ENCODE peak calls at places on chromosomes 3 and 15, in seven cellular contexts. W, Z, F, Y, G, Q and I are unnamed samples.

GRCh38 chr3:69746119-69746518 is 6.9 kb downstream of the MITF start:
- DNase-seq in Y (no peak), G (no peak), Z (no peak), Q (no peak), F (no peak), W (no peak), I (no peak)

GRCh38 chr15:59550961-59551360 is 60.6 kb upstream of the GCNT3 start:
- DNase-seq in G (no peak), Z (no peak), F (no peak), W (no peak), Y (no peak), Q (no peak), I (no peak)

GRCh38 chr15:76258460-76258859 is 52.8 kb downstream of the ETFA start:
- DNase-seq in W (no peak), F (no peak), Q (peak), G (no peak), Z (no peak), Y (peak), I (no peak)

GRCh38 chr3:32203854-32204253 is 34.6 kb upstream of the CMTM8 start:
- DNase-seq in G (no peak), Q (no peak), W (no peak), Z (no peak), Y (no peak), F (no peak), I (no peak)

GRCh38 chr3:145489011-145489410 is 672.0 kb downstream of the PLOD2 start:
- DNase-seq in W (no peak), Z (no peak), Y (no peak), F (no peak), Q (no peak), G (no peak), I (no peak)

GRCh38 chr15:41465822-41466421 is 27.8 kb upstream of the ITPKA start:
- DNase-seq in G (no peak), Z (peak), W (no peak), Q (no peak), F (no peak), Y (no peak), I (no peak)

GRCh38 chr15:35522061-35522460 is 23.9 kb downstream of the DPH6 start:
- DNase-seq in Y (no peak), W (no peak), F (no peak), Z (no peak), G (no peak), Q (no peak), I (no peak)

GRCh38 chr15:81108427-81108826 is 25.6 kb upstream of the CFAP161 start:
- DNase-seq in Y (no peak), Z (no peak), F (peak), G (no peak), W (no peak), Q (no peak), I (no peak)

GRCh38 chr3:169241575-169241927 is 422.0 kb downstream of the MECOM start:
- DNase-seq in F (no peak), Q (no peak), W (no peak), Z (no peak), G (no peak), Y (no peak), I (no peak)